ENCODE peak calls at places on chromosomes 6 and 20, in eight cellular contexts. C is astrocyte of the cerebellum, T is cardiac fibroblast, M is foreskin fibroblast, U is BJ, O is A549, K is GM12865, E is uterus. Z is an unnamed sample.

GRCh38 chr6:142242269-142242668 is 59.5 kb upstream of the ADGRG6 start:
- DNase-seq in C (no peak), T (no peak), M (no peak), U (no peak), O (no peak), K (no peak), E (no peak), Z (peak; percentile 12)

GRCh38 chr6:95578106-95578410 is 723 bp downstream of the MANEA start:
- DNase-seq in C (no peak), T (peak; percentile 36), M (no peak), U (no peak), O (no peak), K (peak; percentile 39), E (no peak), Z (no peak)

GRCh38 chr6:159217595-159218275 is 48.5 kb downstream of the FNDC1 start:
- DNase-seq in C (peak; percentile 23), T (no peak), M (peak; percentile 44), U (no peak), O (peak; percentile 62), K (peak; percentile 56), E (no peak), Z (peak; percentile 18)

GRCh38 chr20:50731930-50732690 is 730 bp downstream of the PARD6B start:
- DNase-seq in C (no peak), T (no peak), M (no peak), U (no peak), O (peak; percentile 58), K (no peak), E (no peak), Z (no peak)

GRCh38 chr6:84492246-84493135 is 265.0 kb upstream of the CEP162 start:
- DNase-seq in C (no peak), T (no peak), M (no peak), U (no peak), O (no peak), K (no peak), E (no peak), Z (no peak)

GRCh38 chr20:24820345-24820744 is 128.7 kb upstream of the CST7 start:
- DNase-seq in C (no peak), T (no peak), M (no peak), U (no peak), O (no peak), K (no peak), E (no peak), Z (no peak)

GRCh38 chr20:53773792-53774371 is 180.2 kb upstream of the ZNF217 start:
- DNase-seq in C (peak; percentile 89), T (peak; percentile 98), M (peak; percentile 89), U (peak; percentile 99), O (peak; percentile 91), K (no peak), E (no peak), Z (peak; percentile 94)

GRCh38 chr6:37630281-37630799 is 67.3 kb downstream of the MDGA1 start:
- DNase-seq in C (peak; percentile 92), T (peak; percentile 99), M (peak; percentile 98), U (peak; percentile 93), O (peak; percentile 52), K (no peak), E (no peak), Z (peak; percentile 88)

DNA sequence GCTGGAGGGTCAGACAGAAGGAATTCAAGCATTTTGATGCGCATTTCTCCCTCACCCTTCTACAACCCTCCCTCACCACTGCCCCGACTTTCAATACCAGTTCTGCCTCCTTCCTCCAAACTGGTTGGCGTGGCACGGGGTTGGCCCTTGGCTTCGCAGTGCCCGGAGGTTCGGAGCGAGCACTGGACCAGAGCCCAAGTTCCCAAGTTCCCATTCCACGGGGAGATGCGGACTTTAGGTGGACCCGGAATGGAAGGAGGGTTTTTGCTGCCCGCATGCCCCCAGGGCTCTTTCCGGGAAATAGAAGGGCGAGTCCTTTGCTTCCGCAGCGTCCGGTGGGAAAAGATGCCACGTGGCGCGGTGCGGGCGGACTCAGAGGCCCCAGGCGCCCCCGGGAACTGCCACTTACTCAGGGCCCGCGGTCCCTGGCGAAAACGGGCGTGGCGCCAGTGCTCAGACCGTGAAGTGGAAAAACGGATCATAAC is 8.0 kb upstream of the LAMP5 start:
- DNase-seq in C (no peak), T (no peak), M (no peak), U (no peak), O (no peak), K (no peak), E (no peak), Z (no peak)
- H3K4me3 ChIP-seq in C (no peak overlapping the region), T (no peak overlapping the region), M (no peak overlapping the region), U (no peak overlapping the region), O (no peak overlapping the region), K (no peak overlapping the region), E (no peak overlapping the region), Z (peak overlapping the region; percentile 41)

GRCh38 chr20:4227085-4227821 is 211.9 kb upstream of the RNF24 start:
- DNase-seq in C (no peak), T (peak; percentile 77), M (peak; percentile 80), U (peak; percentile 30), O (peak; percentile 54), K (peak; percentile 14), E (no peak), Z (no peak)
- TF ChIP-seq CTCF in C (peak; percentile 50), T (peak; percentile 58), M (peak; percentile 66), U (peak; percentile 73), O (peak; percentile 50), K (peak; percentile 42), E (no peak), Z (peak; percentile 63)

DNA sequence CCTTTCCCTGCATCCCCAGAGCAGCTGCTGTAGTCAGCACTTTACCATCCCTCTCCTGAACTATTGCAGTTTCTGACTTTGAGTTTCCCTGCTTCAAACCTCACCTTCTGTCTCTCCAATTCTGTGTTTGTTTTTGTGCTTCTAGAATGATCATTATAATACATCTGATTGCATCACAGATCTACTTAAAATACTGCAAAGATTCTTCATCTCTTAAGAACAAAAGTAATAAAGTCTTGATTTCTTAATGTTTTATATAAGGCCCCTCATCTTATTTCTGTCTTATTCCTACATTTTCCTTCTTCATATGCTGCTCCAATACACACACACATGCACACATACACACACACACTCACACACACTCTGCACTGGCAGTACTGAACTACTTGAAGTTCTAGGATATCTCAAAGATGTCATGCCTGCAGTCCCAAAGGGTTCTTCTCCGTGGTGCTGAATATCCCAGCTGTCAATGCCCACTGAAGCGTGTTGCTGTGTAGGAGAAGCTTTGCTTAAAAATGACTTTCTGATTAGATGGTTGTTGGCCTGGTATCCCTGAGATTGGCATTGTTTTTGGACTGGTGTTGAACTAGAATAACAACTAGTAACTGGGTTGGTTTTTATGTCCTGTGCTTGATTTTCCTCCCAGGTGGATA is 97.2 kb downstream of the MAP3K4 start:
- DNase-seq in C (no peak), T (no peak), M (no peak), U (no peak), O (no peak), K (no peak), E (no peak), Z (no peak)
- H3K4me3 ChIP-seq in C (no peak overlapping the region), T (no peak overlapping the region), M (no peak overlapping the region), U (no peak overlapping the region), O (no peak overlapping the region), K (no peak overlapping the region), E (no peak overlapping the region), Z (no peak overlapping the region)

DNA sequence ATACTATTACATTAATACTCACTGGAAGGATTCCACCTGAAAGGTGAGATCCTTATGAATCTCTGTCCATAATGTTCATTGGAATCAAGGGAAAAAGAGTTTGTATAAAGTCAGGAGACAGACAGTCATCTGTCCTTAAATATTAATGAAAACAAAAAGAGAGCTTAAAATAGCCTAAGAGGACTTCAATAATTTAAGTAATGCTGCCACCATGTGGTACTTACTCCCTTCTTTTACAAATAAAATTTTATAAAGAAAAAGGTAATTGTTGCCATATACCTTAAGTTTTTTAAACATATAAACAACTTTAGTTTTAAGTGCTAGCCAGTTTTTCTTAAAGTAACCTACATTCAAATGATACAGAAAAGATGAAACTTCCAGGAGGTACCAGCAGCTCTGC is 5.1 kb downstream of the BLOC1S5 start:
- DNase-seq in C (no peak), T (peak; percentile 72), M (no peak), U (no peak), O (no peak), K (peak; percentile 33), E (no peak), Z (no peak)
- TF ChIP-seq CTCF in C (no peak), T (peak; percentile 17), M (no peak), U (peak; percentile 31), O (peak; percentile 55), K (peak; percentile 4), E (no peak), Z (peak; percentile 22)